ENCODE peak calls at places on chromosomes 6 and 20, in ten cellular contexts. I is amygdala; K is glutamatergic neuron; H is AG10803; S is NCI-H1092 treated with DMSO at 0.1 percent for 48 hours; W is ELF-1; V is natural killer cell treated with Interleukin-12 subunit alpha and Interleukin-12 subunit beta and Interleukin-15 and Interleukin-18, amount 100 ng/mL, for 72 hours; X is LoVo; Z is heart right ventricle; J is HFFc6. R is an unnamed sample.

GRCh38 chr6:39821014-39821738 is 29.0 kb downstream of the DAAM2 start:
- DNase-seq in I (no peak), K (no peak), H (peak; percentile 61), S (no peak), W (no peak), V (no peak), X (no peak), Z (no peak), J (no peak), R (no peak)

GRCh38 chr20:56091635-56092180 is 86.4 kb upstream of the CBLN4 start:
- DNase-seq in I (no peak), K (no peak), H (no peak), S (no peak), W (no peak), V (no peak), X (peak; percentile 9), Z (no peak), J (no peak), R (no peak)

GRCh38 chr6:96926425-96926824 is 1.9 kb downstream of the KLHL32 start:
- DNase-seq in I (no peak), K (no peak), H (no peak), S (no peak), W (no peak), V (no peak), X (no peak), Z (no peak), J (no peak), R (no peak)

GRCh38 chr6:167973092-167973880 is 24.2 kb upstream of the KIF25 start:
- DNase-seq in I (no peak), K (no peak), H (no peak), S (no peak), W (peak; percentile 60), V (no peak), X (no peak), Z (no peak), J (no peak), R (no peak)

GRCh38 chr6:154488276-154488627 is 22.2 kb downstream of the CNKSR3 start:
- DNase-seq in I (no peak), K (no peak), H (peak; percentile 47), S (no peak), W (no peak), V (no peak), X (no peak), Z (no peak), J (peak; percentile 36), R (no peak)

GRCh38 chr6:52497652-52498408 is 77.7 kb downstream of the EFHC1 start:
- DNase-seq in I (no peak), K (no peak), H (no peak), S (peak; percentile 74), W (no peak), V (no peak), X (no peak), Z (no peak), J (no peak), R (peak; percentile 83)

GRCh38 chr6:7414811-7415210 is 25.2 kb downstream of the RIOK1 start:
- DNase-seq in I (no peak), K (no peak), H (peak; percentile 91), S (no peak), W (peak; percentile 78), V (no peak), X (peak; percentile 49), Z (no peak), J (peak; percentile 81), R (no peak)

GRCh38 chr6:39335780-39336541 is 13.5 kb upstream of the KCNK16 start:
- DNase-seq in I (peak; percentile 20), K (no peak), H (peak; percentile 45), S (no peak), W (no peak), V (peak; percentile 79), X (no peak), Z (no peak), J (no peak), R (no peak)

GRCh38 chr6:113842165-113842564 is 15.0 kb upstream of the MARCKS start:
- DNase-seq in I (no peak), K (no peak), H (peak; percentile 88), S (no peak), W (no peak), V (no peak), X (peak; percentile 32), Z (no peak), J (peak; percentile 37), R (no peak)

GRCh38 chr6:100344761-100345160 is 120.0 kb downstream of the SIM1 start:
- DNase-seq in I (no peak), K (no peak), H (peak; percentile 58), S (no peak), W (no peak), V (no peak), X (no peak), Z (no peak), J (peak; percentile 86), R (no peak)

GRCh38 chr6:42615518-42615917 is 51.7 kb downstream of the UBR2 start:
- DNase-seq in I (no peak), K (no peak), H (no peak), S (no peak), W (no peak), V (no peak), X (no peak), Z (no peak), J (no peak), R (no peak)

GRCh38 chr6:130693944-130694343 is 133.3 kb upstream of the SMLR1 start:
- DNase-seq in I (no peak), K (no peak), H (no peak), S (no peak), W (no peak), V (no peak), X (no peak), Z (no peak), J (no peak), R (no peak)

GRCh38 chr6:116034327-116034726 is 26.4 kb downstream of the FRK start:
- DNase-seq in I (no peak), K (no peak), H (peak; percentile 57), S (no peak), W (no peak), V (no peak), X (no peak), Z (no peak), J (peak; percentile 44), R (no peak)

GRCh38 chr6:6725834-6726194 is 137.3 kb downstream of the LY86 start:
- DNase-seq in I (no peak), K (no peak), H (no peak), S (no peak), W (no peak), V (no peak), X (no peak), Z (no peak), J (no peak), R (no peak)

GRCh38 chr6:131644921-131645320 is 7.8 kb downstream of the ENPP3 start:
- DNase-seq in I (no peak), K (no peak), H (no peak), S (no peak), W (no peak), V (no peak), X (no peak), Z (no peak), J (no peak), R (no peak)

GRCh38 chr6:98487612-98488011 is 346.8 kb upstream of the POU3F2 start:
- DNase-seq in I (no peak), K (peak; percentile 64), H (no peak), S (peak; percentile 35), W (peak; percentile 28), V (no peak), X (no peak), Z (no peak), J (no peak), R (no peak)

GRCh38 chr20:44856847-44857448 is 28.6 kb upstream of the YWHAB start:
- DNase-seq in I (no peak), K (no peak), H (no peak), S (no peak), W (no peak), V (no peak), X (no peak), Z (no peak), J (no peak), R (no peak)

GRCh38 chr6:32689531-32690505 is 23.4 kb upstream of the HLA-DQB1 start:
- DNase-seq in I (no peak), K (no peak), H (no peak), S (no peak), W (no peak), V (no peak), X (no peak), Z (no peak), J (no peak), R (no peak)

GRCh38 chr6:107827541-107827940 is 3.4 kb upstream of the SCML4 start:
- DNase-seq in I (no peak), K (no peak), H (no peak), S (no peak), W (no peak), V (no peak), X (no peak), Z (no peak), J (no peak), R (no peak)

GRCh38 chr6:64988148-64988547 is 718.9 kb downstream of the EYS start:
- DNase-seq in I (no peak), K (no peak), H (no peak), S (no peak), W (no peak), V (no peak), X (no peak), Z (no peak), J (no peak), R (no peak)

GRCh38 chr20:25158043-25158442 is 37.5 kb upstream of the ENTPD6 start:
- DNase-seq in I (no peak), K (no peak), H (no peak), S (no peak), W (no peak), V (no peak), X (no peak), Z (no peak), J (no peak), R (no peak)

GRCh38 chr6:130720076-130720475 is 107.1 kb upstream of the SMLR1 start:
- DNase-seq in I (no peak), K (no peak), H (no peak), S (no peak), W (no peak), V (no peak), X (no peak), Z (no peak), J (no peak), R (no peak)

GRCh38 chr6:53731906-53732636 is 62.7 kb upstream of the LRRC1 start:
- DNase-seq in I (no peak), K (no peak), H (no peak), S (no peak), W (no peak), V (no peak), X (no peak), Z (no peak), J (peak; percentile 13), R (no peak)

GRCh38 chr6:167492096-167492449 is 167.2 kb downstream of the TTLL2 start:
- DNase-seq in I (peak; percentile 14), K (no peak), H (no peak), S (no peak), W (no peak), V (no peak), X (no peak), Z (no peak), J (no peak), R (peak; percentile 75)